ENCODE peak calls at places on chromosomes 6 and 20, in five cellular contexts. Z is ascending aorta, X is A549, D is neuronal stem cell, K is hepatocyte. B is an unnamed sample.

GRCh38 chr6:148867851-148868250 is 121.0 kb downstream of the UST start:
- DNase-seq in Z (no peak), K (no peak), X (no peak), D (no peak), B (peak; percentile 76)

GRCh38 chr20:56454754-56455153 is 13.7 kb upstream of the RTF2 start:
- DNase-seq in Z (no peak), K (no peak), X (no peak), D (no peak), B (no peak)

GRCh38 chr6:135215563-135215962 is 34.5 kb downstream of the MYB start:
- DNase-seq in X (no peak), K (no peak), Z (no peak), D (no peak), B (no peak)

GRCh38 chr6:41346435-41346834 is 11.0 kb downstream of the NCR2 start:
- DNase-seq in Z (no peak), D (no peak), X (no peak), K (no peak), B (no peak)

GRCh38 chr20:19952392-19952791 is 64.8 kb upstream of the NAA20 start:
- DNase-seq in Z (no peak), K (no peak), D (no peak), X (no peak), B (no peak)

GRCh38 chr6:145508107-145508506 is 227.2 kb downstream of the EPM2A start:
- DNase-seq in X (no peak), D (no peak), Z (no peak), K (no peak), B (no peak)

GRCh38 chr6:100237881-100238280 is 226.8 kb downstream of the SIM1 start:
- DNase-seq in X (no peak), Z (no peak), K (no peak), D (no peak), B (peak; percentile 20)

GRCh38 chr20:40156600-40157307 is 532.3 kb downstream of the MAFB start:
- DNase-seq in Z (no peak), K (peak; percentile 6), X (no peak), D (no peak), B (no peak)

GRCh38 chr6:46637145-46637544 is 15.5 kb downstream of the CYP39A1 start:
- DNase-seq in K (peak; percentile 11), X (no peak), Z (no peak), D (no peak), B (peak; percentile 97)

GRCh38 chr20:11261533-11262000 is 587.8 kb upstream of the JAG1 start:
- DNase-seq in D (no peak), K (no peak), X (no peak), Z (no peak), B (peak; percentile 96)

GRCh38 chr6:164107297-164107995 is 692.9 kb downstream of the QKI start:
- DNase-seq in Z (no peak), D (no peak), K (no peak), X (no peak), B (peak; percentile 2)

GRCh38 chr6:136774228-136775041 is 17.8 kb downstream of the MAP3K5 start:
- DNase-seq in Z (no peak), K (no peak), X (no peak), D (no peak), B (peak; percentile 79)

GRCh38 chr6:146460941-146461340 is 82.7 kb upstream of the RAB32 start:
- DNase-seq in Z (no peak), D (no peak), X (no peak), K (no peak), B (no peak)

GRCh38 chr6:137415127-137415833 is 78.9 kb downstream of the OLIG3 start:
- DNase-seq in X (no peak), K (peak; percentile 82), Z (no peak), D (peak; percentile 54), B (peak; percentile 87)

GRCh38 chr20:1979116-1979778 is 14.6 kb downstream of the PDYN start:
- DNase-seq in K (no peak), X (no peak), D (no peak), Z (no peak), B (peak; percentile 22)

GRCh38 chr6:135025775-135026174 is 28.8 kb downstream of the HBS1L start:
- DNase-seq in K (no peak), X (no peak), D (no peak), Z (no peak), B (no peak)

GRCh38 chr6:156885562-156885961 is 108.4 kb downstream of the ARID1B start:
- DNase-seq in Z (no peak), X (no peak), K (no peak), D (no peak), B (no peak)

GRCh38 chr6:45640081-45640491 is 262.4 kb upstream of the SUPT3H start:
- DNase-seq in X (no peak), K (no peak), Z (no peak), D (no peak), B (peak; percentile 57)

GRCh38 chr20:32007787-32008616 is 2.2 kb upstream of the CCM2L start:
- DNase-seq in K (no peak), X (no peak), D (no peak), Z (no peak), B (no peak)

GRCh38 chr20:20702330-20703245 is 9.9 kb downstream of the RALGAPA2 start:
- DNase-seq in D (no peak), X (no peak), K (no peak), Z (no peak), B (no peak)

GRCh38 chr6:156634971-156635371 is 142.2 kb upstream of the ARID1B start:
- DNase-seq in K (no peak), Z (no peak), X (no peak), D (no peak), B (no peak)

GRCh38 chr20:31473331-31474096 is 1.4 kb downstream of the DEFB124 start:
- DNase-seq in Z (no peak), D (no peak), K (no peak), X (no peak), B (peak; percentile 6)

GRCh38 chr20:9460518-9460917 is 53.9 kb upstream of the LAMP5 start:
- DNase-seq in D (no peak), K (no peak), Z (no peak), X (peak; percentile 4), B (peak; percentile 47)

DNA sequence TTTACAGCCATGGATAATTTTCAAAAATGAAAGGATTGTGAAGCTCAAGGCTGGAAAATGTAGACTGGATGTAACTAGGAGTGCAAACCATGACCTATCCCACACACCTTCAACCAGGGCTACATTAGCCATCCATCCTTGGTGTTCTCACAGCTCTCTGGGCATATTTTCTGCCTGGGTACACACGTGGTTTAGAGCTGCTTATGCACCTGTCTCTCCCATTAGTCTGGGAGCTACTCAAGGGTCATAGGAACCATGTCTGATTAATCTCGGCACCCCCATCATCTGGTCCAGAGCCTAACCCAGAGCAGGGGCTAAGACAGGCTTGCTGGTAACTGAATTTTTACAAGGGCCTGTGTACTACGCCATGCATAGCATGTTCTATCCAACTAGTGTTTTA is 25.2 kb upstream of the FAM83C start:
- DNase-seq in X (no peak), Z (no peak), D (no peak), K (no peak), B (no peak)
- H3K27ac ChIP-seq in X (peak overlapping the region; percentile 76), Z (no peak overlapping the region), D (no peak overlapping the region), K (peak overlapping the region; percentile 95), B (no peak overlapping the region)

GRCh38 chr6:142374965-142375733 is 73.3 kb downstream of the ADGRG6 start:
- DNase-seq in D (peak; percentile 26), X (peak; percentile 56), K (peak; percentile 68), Z (no peak), B (peak; percentile 46)

GRCh38 chr6:142377112-142377848 is 75.5 kb downstream of the ADGRG6 start:
- DNase-seq in D (no peak), K (peak; percentile 50), X (no peak), Z (no peak), B (no peak)

GRCh38 chr6:142378138-142378875 is 76.5 kb downstream of the ADGRG6 start:
- DNase-seq in Z (no peak), K (peak; percentile 40), X (no peak), D (no peak), B (peak; percentile 72)

GRCh38 chr6:142374090-142374783 is 72.4 kb downstream of the ADGRG6 start:
- DNase-seq in K (no peak), D (no peak), Z (no peak), X (no peak), B (no peak)

DNA sequence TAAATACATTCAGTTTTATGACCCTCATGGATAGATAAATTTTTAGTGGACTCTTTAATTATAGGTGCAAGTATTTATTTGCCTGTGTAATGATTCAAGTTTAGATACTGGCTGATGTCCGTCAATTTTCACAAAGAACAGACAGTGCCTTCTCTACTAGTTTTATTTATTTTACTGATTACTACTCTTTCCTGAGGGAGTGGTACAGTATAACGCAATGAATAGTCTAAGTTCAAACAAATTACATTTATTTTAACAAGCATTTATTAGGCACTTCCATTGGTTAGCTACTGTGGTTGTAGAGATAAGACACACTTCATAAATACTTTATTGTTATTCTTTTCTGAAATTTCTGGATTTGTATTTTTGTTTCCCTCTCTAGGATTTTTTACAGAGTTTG is 74.3 kb downstream of the ADGRG6 start:
- DNase-seq in Z (no peak), X (no peak), K (no peak), D (no peak), B (no peak)
- H3K27ac ChIP-seq in Z (no peak overlapping the region), X (peak overlapping the region; percentile 94), K (peak overlapping the region; percentile 71), D (no peak overlapping the region), B (no peak overlapping the region)

GRCh38 chr6:167973092-167973880 is 24.2 kb upstream of the KIF25 start:
- DNase-seq in D (no peak), K (no peak), X (no peak), Z (no peak), B (no peak)
- H3K27ac ChIP-seq in D (no peak overlapping the region), K (no peak overlapping the region), X (no peak overlapping the region), Z (no peak overlapping the region), B (no peak overlapping the region)

GRCh38 chr6:16933532-16933931 is 168.3 kb upstream of the STMND1 start:
- DNase-seq in X (no peak), K (no peak), Z (no peak), D (no peak), B (no peak)

GRCh38 chr6:16927205-16927604 is 165.9 kb upstream of the ATXN1 start:
- DNase-seq in Z (no peak), D (no peak), X (no peak), K (no peak), B (no peak)

GRCh38 chr6:16930432-16930831 is 169.2 kb upstream of the ATXN1 start:
- DNase-seq in X (no peak), K (no peak), D (no peak), Z (no peak), B (no peak)

GRCh38 chr6:16925461-16925860 is 164.2 kb upstream of the ATXN1 start:
- DNase-seq in Z (no peak), D (no peak), X (no peak), K (no peak), B (peak; percentile 70)

DNA sequence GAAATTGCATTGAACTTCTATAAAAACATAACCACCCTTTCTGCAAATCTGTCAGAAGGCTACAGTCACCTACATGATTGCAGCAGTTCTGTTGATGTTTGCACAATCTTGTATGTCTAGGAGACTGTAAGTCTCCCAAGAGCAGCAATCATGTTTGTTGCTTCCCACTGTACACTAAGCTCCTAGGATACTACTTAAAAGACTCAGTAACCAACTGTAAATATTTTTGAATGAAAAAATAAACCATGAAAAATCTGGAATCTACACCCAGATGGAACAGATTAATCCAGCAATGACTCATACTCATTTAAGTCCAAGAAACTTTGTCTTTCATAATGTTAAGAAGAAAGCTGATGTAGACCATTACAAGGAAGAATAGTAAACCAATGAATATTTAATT is 168.6 kb upstream of the ATXN1 start:
- DNase-seq in D (no peak), X (no peak), Z (no peak), K (peak; percentile 37), B (peak; percentile 97)
- H3K27ac ChIP-seq in D (no peak overlapping the region), X (no peak overlapping the region), Z (no peak overlapping the region), K (no peak overlapping the region), B (peak overlapping the region; percentile 99)

B was measured in GM23248.